ENCODE peak calls at places on chromosomes 11 and 22, in ten cellular contexts. F is A549; N is CD8-positive, alpha-beta T cell; G is stomach; U is AG04450; W is right cardiac atrium; A is cardiac muscle cell; R is Peyer's patch; S is lung; C is prostate gland. D is an unnamed sample.

GRCh38 chr11:76232026-76232665 is 25.8 kb upstream of the WNT11 start:
- DNase-seq in F (no peak), N (no peak), G (no peak), U (no peak), W (no peak), A (no peak), R (no peak), S (no peak), C (no peak), D (no peak)

GRCh38 chr11:45486461-45486860 is 179.0 kb downstream of the CHST1 start:
- DNase-seq in F (no peak), N (no peak), G (peak; percentile 22), U (no peak), W (no peak), A (no peak), R (no peak), S (no peak), C (no peak), D (no peak)

GRCh38 chr11:128689586-128689945 is 4.3 kb upstream of the FLI1 start:
- DNase-seq in F (no peak), N (no peak), G (no peak), U (no peak), W (no peak), A (no peak), R (no peak), S (no peak), C (no peak), D (no peak)

GRCh38 chr11:78207532-78208256 is 19.0 kb downstream of the USP35 start:
- DNase-seq in F (no peak), N (no peak), G (no peak), U (no peak), W (no peak), A (no peak), R (no peak), S (no peak), C (no peak), D (no peak)

GRCh38 chr11:8329961-8330361 is 66.3 kb upstream of the LMO1 start:
- DNase-seq in F (no peak), N (no peak), G (no peak), U (no peak), W (no peak), A (no peak), R (no peak), S (no peak), C (no peak), D (no peak)

GRCh38 chr11:123472236-123472935 is 42.3 kb downstream of the GRAMD1B start:
- DNase-seq in F (no peak), N (no peak), G (no peak), U (no peak), W (no peak), A (no peak), R (no peak), S (no peak), C (peak; percentile 30), D (no peak)

GRCh38 chr11:122748968-122749687 is 89.2 kb upstream of the CRTAM start:
- DNase-seq in F (no peak), N (peak; percentile 35), G (no peak), U (peak; percentile 63), W (no peak), A (peak; percentile 19), R (peak; percentile 61), S (peak; percentile 45), C (no peak), D (no peak)

GRCh38 chr11:90223248-90223585 is 368 bp upstream of the CHORDC1 start:
- DNase-seq in F (no peak), N (no peak), G (no peak), U (no peak), W (no peak), A (no peak), R (no peak), S (no peak), C (no peak), D (no peak)

GRCh38 chr22:49553076-49553475 is 274.6 kb downstream of the BRD1 start:
- DNase-seq in F (no peak), N (no peak), G (no peak), U (no peak), W (no peak), A (no peak), R (no peak), S (no peak), C (no peak), D (no peak)

GRCh38 chr22:49551897-49552659 is 275.6 kb downstream of the BRD1 start:
- DNase-seq in F (no peak), N (no peak), G (no peak), U (no peak), W (no peak), A (no peak), R (no peak), S (no peak), C (no peak), D (no peak)

GRCh38 chr22:49549851-49550430 is 277.7 kb downstream of the BRD1 start:
- DNase-seq in F (no peak), N (no peak), G (no peak), U (no peak), W (no peak), A (no peak), R (no peak), S (no peak), C (no peak), D (no peak)

GRCh38 chr22:49550766-49551362 is 276.8 kb downstream of the BRD1 start:
- DNase-seq in F (no peak), N (no peak), G (no peak), U (no peak), W (no peak), A (no peak), R (no peak), S (no peak), C (no peak), D (no peak)

DNA sequence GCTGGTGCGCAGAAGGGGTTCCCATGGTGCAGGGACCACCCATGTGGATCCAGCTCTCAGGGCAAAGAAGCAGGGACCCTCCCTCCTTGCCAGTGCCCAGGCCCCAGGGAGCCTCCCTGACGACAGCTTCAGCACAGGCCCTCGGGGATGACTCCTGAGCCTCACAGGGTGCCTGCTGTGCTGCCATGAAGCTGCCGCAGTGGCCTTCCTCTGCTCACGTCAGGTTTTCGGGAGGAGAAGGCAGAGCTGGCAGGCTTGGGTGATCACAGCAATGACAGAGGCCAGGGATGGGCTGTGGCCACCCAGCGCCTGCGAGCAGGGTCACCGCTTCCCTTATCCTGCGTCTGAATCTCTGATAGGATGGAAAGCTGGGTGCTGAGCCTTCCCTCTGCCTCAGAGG is 276.2 kb downstream of the BRD1 start:
- DNase-seq in F (no peak), N (no peak), G (no peak), U (no peak), W (no peak), A (no peak), R (no peak), S (no peak), C (no peak), D (no peak)
- H3K9me3 ChIP-seq in F (no peaks in the 10 kb centered on the region), N (no peaks in the 10 kb centered on the region), G (peaks cover 6% of the 10 kb centered on the region), U (peaks cover 98% of the 10 kb centered on the region), W (no peaks in the 10 kb centered on the region), A (no peaks in the 10 kb centered on the region), R (no peaks in the 10 kb centered on the region), S (peaks cover 23% of the 10 kb centered on the region), C (no peaks in the 10 kb centered on the region), D (no peaks in the 10 kb centered on the region)

GRCh38 chr11:38221295-38221694 is 1623.3 kb upstream of the RAG2 start:
- DNase-seq in F (no peak), N (no peak), G (no peak), U (no peak), W (no peak), A (no peak), R (no peak), S (no peak), C (no peak), D (no peak)

DNA sequence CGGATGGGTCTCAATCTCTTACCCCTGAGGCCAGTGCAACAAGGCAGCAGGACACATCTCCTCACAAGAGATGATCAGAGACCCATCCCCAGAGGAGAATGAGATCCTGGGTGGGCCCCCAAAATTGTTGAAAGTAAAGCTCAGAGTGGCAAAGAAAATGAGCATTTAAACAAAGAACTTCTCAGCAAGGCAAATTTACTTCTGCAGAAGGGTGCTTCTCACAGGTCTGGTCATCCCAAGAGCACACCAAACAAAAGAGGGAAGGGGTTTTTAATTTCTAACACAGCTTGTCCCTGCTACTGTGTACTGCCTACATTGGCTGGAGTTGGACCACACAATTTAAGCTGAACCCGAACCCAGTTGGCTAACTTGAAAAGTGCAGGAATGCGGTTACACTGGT is 1628.6 kb upstream of the RAG2 start:
- DNase-seq in F (no peak), N (no peak), G (no peak), U (no peak), W (no peak), A (peak; percentile 1), R (no peak), S (no peak), C (no peak), D (no peak)
- H3K9me3 ChIP-seq in F (peaks cover 16% of the 10 kb centered on the region), N (peaks cover 6% of the 10 kb centered on the region), G (peaks cover 14% of the 10 kb centered on the region), U (peaks cover 17% of the 10 kb centered on the region), W (no peaks in the 10 kb centered on the region), A (no peaks in the 10 kb centered on the region), R (peaks cover 8% of the 10 kb centered on the region), S (peaks cover 3% of the 10 kb centered on the region), C (no peaks in the 10 kb centered on the region), D (no peaks in the 10 kb centered on the region)

GRCh38 chr11:131851951-131852350 is 481.5 kb downstream of the NTM start:
- DNase-seq in F (no peak), N (no peak), G (no peak), U (no peak), W (no peak), A (no peak), R (no peak), S (no peak), C (no peak), D (no peak)

GRCh38 chr11:131855320-131855719 is 484.9 kb downstream of the NTM start:
- DNase-seq in F (no peak), N (no peak), G (no peak), U (no peak), W (no peak), A (no peak), R (no peak), S (no peak), C (no peak), D (no peak)

GRCh38 chr11:131850507-131850906 is 480.1 kb downstream of the NTM start:
- DNase-seq in F (no peak), N (no peak), G (no peak), U (no peak), W (no peak), A (no peak), R (no peak), S (no peak), C (no peak), D (no peak)

GRCh38 chr11:131852757-131853156 is 482.3 kb downstream of the NTM start:
- DNase-seq in F (no peak), N (no peak), G (no peak), U (no peak), W (no peak), A (no peak), R (no peak), S (no peak), C (no peak), D (no peak)

DNA sequence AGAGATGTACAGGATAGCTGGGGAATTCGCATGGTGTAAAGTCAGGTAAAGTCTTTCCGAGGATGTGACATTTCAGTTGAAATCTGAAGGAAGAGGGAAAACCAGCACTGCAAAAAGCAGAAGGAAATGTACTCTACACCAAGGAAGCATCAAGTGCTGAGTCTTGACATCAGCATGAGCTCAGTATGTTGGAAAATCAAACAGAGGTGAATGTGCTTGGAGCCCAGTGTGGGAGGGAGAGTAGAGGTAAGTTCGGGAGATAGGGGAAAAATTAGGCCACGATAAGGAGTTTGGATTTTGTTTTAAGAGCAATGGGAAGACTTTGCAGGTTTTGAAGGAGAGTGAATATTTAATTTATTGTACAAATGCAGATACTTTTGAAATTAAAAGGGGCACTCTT is 484.0 kb downstream of the NTM start:
- DNase-seq in F (no peak), N (no peak), G (no peak), U (no peak), W (no peak), A (no peak), R (no peak), S (no peak), C (no peak), D (no peak)
- H3K9me3 ChIP-seq in F (no peaks in the 10 kb centered on the region), N (no peaks in the 10 kb centered on the region), G (no peaks in the 10 kb centered on the region), U (no peaks in the 10 kb centered on the region), W (no peaks in the 10 kb centered on the region), A (no peaks in the 10 kb centered on the region), R (no peaks in the 10 kb centered on the region), S (peaks cover 2% of the 10 kb centered on the region), C (no peaks in the 10 kb centered on the region), D (no peaks in the 10 kb centered on the region)

DNA sequence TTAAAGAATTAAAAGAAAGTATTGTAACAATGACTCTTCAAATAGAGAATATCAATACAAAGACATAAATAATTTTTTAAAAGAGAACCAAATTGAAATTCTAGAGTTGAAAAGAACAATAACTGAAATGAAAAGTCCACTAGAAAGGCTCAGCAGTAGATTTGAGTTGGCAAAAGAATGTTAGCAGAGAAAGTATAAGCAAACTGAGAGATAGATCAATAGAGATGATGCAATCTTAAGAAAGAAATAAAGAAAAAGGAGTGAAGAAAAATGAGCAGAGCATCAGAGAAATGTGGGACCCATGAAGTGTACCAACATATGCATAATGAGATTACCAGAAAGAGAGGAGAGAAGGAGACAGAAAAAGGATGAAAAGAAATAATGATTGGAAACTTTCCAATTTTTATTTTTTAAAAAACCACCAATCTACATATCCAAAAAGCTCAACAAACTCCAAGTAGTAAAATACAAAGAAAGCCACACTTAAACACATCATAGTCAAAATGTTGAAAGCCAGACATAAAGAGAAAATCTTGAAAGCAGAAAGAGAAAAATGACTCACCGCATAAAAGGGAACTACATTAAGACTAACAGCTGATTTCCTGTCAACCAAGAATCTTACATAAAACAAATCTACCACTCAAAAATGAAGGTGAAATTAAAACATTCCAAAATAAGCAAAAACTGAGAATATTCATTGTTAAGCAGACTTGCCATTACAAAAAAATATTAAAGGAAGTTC is 20.9 kb downstream of the NCF4 start:
- DNase-seq in F (no peak), N (no peak), G (no peak), U (no peak), W (no peak), A (no peak), R (no peak), S (no peak), C (no peak), D (no peak)
- H3K9me3 ChIP-seq in F (peaks cover 9% of the 10 kb centered on the region), N (peaks cover 16% of the 10 kb centered on the region), G (peaks cover 6% of the 10 kb centered on the region), U (no peaks in the 10 kb centered on the region), W (no peaks in the 10 kb centered on the region), A (no peaks in the 10 kb centered on the region), R (peaks cover 9% of the 10 kb centered on the region), S (peaks cover 3% of the 10 kb centered on the region), C (no peaks in the 10 kb centered on the region), D (no peaks in the 10 kb centered on the region)

D was measured in T-helper 17 cell.